ENCODE peak calls at places on chromosomes 16 and 17, in eight cellular contexts. L is brain microvascular endothelial cell; B is NT2/D1; S is right lobe of liver; K is stimulated activated CD4-positive, alpha-beta T cell treated with anti-CD3 and anti-CD28 coated beads, Interleukin-12 subunit alpha, Interleukin-12 subunit beta, amount 100 ng/mL, for 4 hours; P is activated CD4-positive, alpha-beta T cell treated with anti-CD3 and anti-CD28 coated beads for 48 hours; W is stimulated activated naive CD4-positive, alpha-beta T cell; V is CD8-positive, alpha-beta memory T cell. A is an unnamed sample.

GRCh38 chr16:10935491-10935890 is 6.8 kb downstream of the DEXI start:
- DNase-seq in L (no peak), B (no peak), S (no peak), K (no peak), P (no peak), W (no peak), V (no peak), A (no peak)

GRCh38 chr17:78231991-78232759 is 744 bp downstream of the TMEM235 start:
- DNase-seq in L (no peak), B (no peak), S (no peak), K (no peak), P (peak; percentile 56), W (peak; percentile 5), V (no peak), A (peak; percentile 37)

GRCh38 chr17:21134559-21134958 is 7.8 kb downstream of the DHRS7B start:
- DNase-seq in L (no peak), B (no peak), S (no peak), K (no peak), P (no peak), W (no peak), V (no peak), A (no peak)

GRCh38 chr17:63834431-63835166 is 7.1 kb upstream of the FTSJ3 start:
- DNase-seq in L (peak; percentile 72), B (no peak), S (no peak), K (peak; percentile 32), P (peak; percentile 54), W (peak; percentile 33), V (peak; percentile 65), A (peak; percentile 64)

GRCh38 chr17:78555741-78556401 is 21.3 kb downstream of the DNAH17 start:
- DNase-seq in L (no peak), B (no peak), S (no peak), K (no peak), P (no peak), W (no peak), V (no peak), A (no peak)

GRCh38 chr17:872843-873242 is 90.7 kb downstream of the MRM3 start:
- DNase-seq in L (no peak), B (no peak), S (no peak), K (no peak), P (no peak), W (no peak), V (no peak), A (no peak)

GRCh38 chr16:81461756-81462155 is 17.1 kb downstream of the CMIP start:
- DNase-seq in L (no peak), B (no peak), S (no peak), K (no peak), P (no peak), W (no peak), V (no peak), A (no peak)

GRCh38 chr16:28503470-28504259 is 3.0 kb downstream of the IL27 start:
- DNase-seq in L (no peak), B (no peak), S (no peak), K (no peak), P (no peak), W (no peak), V (no peak), A (no peak)

GRCh38 chr17:73255671-73256181 is 6.0 kb downstream of the CPSF4L start:
- DNase-seq in L (peak; percentile 25), B (no peak), S (peak; percentile 64), K (peak; percentile 54), P (peak; percentile 70), W (peak; percentile 18), V (peak; percentile 46), A (peak; percentile 42)

GRCh38 chr16:89360760-89361435 is 129.5 kb downstream of the ANKRD11 start:
- DNase-seq in L (no peak), B (no peak), S (peak; percentile 57), K (peak; percentile 60), P (peak; percentile 82), W (peak; percentile 51), V (peak; percentile 87), A (peak; percentile 94)

GRCh38 chr16:58348986-58349385 is 43.3 kb upstream of the GINS3 start:
- DNase-seq in L (no peak), B (no peak), S (no peak), K (no peak), P (no peak), W (no peak), V (no peak), A (no peak)

GRCh38 chr17:69609495-69610315 is 195.2 kb downstream of the MAP2K6 start:
- DNase-seq in L (peak; percentile 33), B (no peak), S (no peak), K (no peak), P (no peak), W (no peak), V (no peak), A (no peak)

GRCh38 chr17:17496189-17497064 is at the start of gene RASD1:
- DNase-seq in L (peak; percentile 66), B (peak; percentile 52), S (peak; percentile 94), K (peak; percentile 77), P (peak; percentile 85), W (peak; percentile 65), V (peak; percentile 77), A (peak; percentile 82)

GRCh38 chr17:46870116-46870803 is 18.9 kb downstream of the WNT9B start:
- DNase-seq in L (no peak), B (no peak), S (peak; percentile 89), K (no peak), P (no peak), W (no peak), V (no peak), A (no peak)

GRCh38 chr16:88703486-88704309 is 2.5 kb downstream of the RNF166 start:
- DNase-seq in L (no peak), B (no peak), S (peak; percentile 77), K (peak; percentile 60), P (peak; percentile 82), W (peak; percentile 44), V (peak; percentile 84), A (peak; percentile 75)

GRCh38 chr16:51184702-51185433 is 33.8 kb upstream of the SALL1 start:
- DNase-seq in L (no peak), B (no peak), S (no peak), K (no peak), P (no peak), W (no peak), V (no peak), A (no peak)

GRCh38 chr17:37284198-37284597 is 91.6 kb upstream of the C17orf78 start:
- DNase-seq in L (no peak), B (no peak), S (no peak), K (no peak), P (no peak), W (no peak), V (no peak), A (no peak)

GRCh38 chr17:81039854-81040758 is 5.2 kb downstream of the BAIAP2 start:
- DNase-seq in L (peak; percentile 52), B (no peak), S (no peak), K (no peak), P (no peak), W (no peak), V (no peak), A (no peak)

GRCh38 chr17:42982266-42982665 is 1.9 kb downstream of the RUNDC1 start:
- DNase-seq in L (no peak), B (no peak), S (no peak), K (no peak), P (no peak), W (no peak), V (no peak), A (no peak)

GRCh38 chr16:29230671-29231091 is 175.8 kb downstream of the NPIPB11 start:
- DNase-seq in L (no peak), B (no peak), S (no peak), K (no peak), P (no peak), W (no peak), V (no peak), A (no peak)

GRCh38 chr17:47967607-47968252 is 3.2 kb upstream of the CDK5RAP3 start:
- DNase-seq in L (peak; percentile 75), B (no peak), S (no peak), K (no peak), P (no peak), W (no peak), V (no peak), A (no peak)

GRCh38 chr17:17605747-17606083 is 14.2 kb upstream of the PEMT start:
- DNase-seq in L (peak; percentile 23), B (no peak), S (no peak), K (no peak), P (no peak), W (no peak), V (no peak), A (no peak)

GRCh38 chr17:10155334-10156081 is 42.9 kb downstream of the GAS7 start:
- DNase-seq in L (no peak), B (no peak), S (no peak), K (no peak), P (no peak), W (no peak), V (no peak), A (no peak)

GRCh38 chr17:11780621-11781020 is 182.4 kb downstream of the DNAH9 start:
- DNase-seq in L (no peak), B (no peak), S (no peak), K (no peak), P (no peak), W (no peak), V (no peak), A (no peak)

GRCh38 chr16:46721885-46722284 is 26.3 kb downstream of the MYLK3 start:
- DNase-seq in L (no peak), B (no peak), S (no peak), K (no peak), P (no peak), W (no peak), V (no peak), A (no peak)

GRCh38 chr17:53391197-53391596 is 431.5 kb upstream of the KIF2B start:
- DNase-seq in L (no peak), B (no peak), S (no peak), K (no peak), P (no peak), W (no peak), V (no peak), A (no peak)

A was measured in CD4-positive, CD25-positive, alpha-beta regulatory T cell.